ENCODE peak calls at places on chromosomes 7 and 10, in four cellular contexts. L, B, N and P are unnamed samples.

GRCh38 chr10:60818134-60818770 is 40.0 kb downstream of the CDK1 start:
- DNase-seq in L (no peak), B (no peak), N (no peak), P (no peak)

GRCh38 chr10:119896061-119896655 is 3.6 kb downstream of the SEC23IP start:
- DNase-seq in L (no peak), B (no peak), N (no peak), P (no peak)

GRCh38 chr7:108452707-108453106 is 3.5 kb downstream of the NRCAM start:
- DNase-seq in L (no peak), B (peak), N (no peak), P (peak)

GRCh38 chr7:28018851-28019465 is 161.6 kb downstream of the JAZF1 start:
- DNase-seq in L (no peak), B (no peak), N (no peak), P (no peak)

GRCh38 chr7:2519119-2519930 is at the start of gene LFNG:
- DNase-seq in L (peak), B (peak), N (peak), P (peak)

GRCh38 chr7:35253182-35253679 is 669 bp downstream of the TBX20 start:
- DNase-seq in L (peak), B (no peak), N (no peak), P (peak)

GRCh38 chr7:100891555-100891954 is 2.0 kb upstream of the UFSP1 start:
- DNase-seq in L (no peak), B (no peak), N (no peak), P (no peak)

GRCh38 chr7:66379761-66380160 is 174.6 kb downstream of the TPST1 start:
- DNase-seq in L (no peak), B (no peak), N (no peak), P (no peak)

GRCh38 chr10:30999084-30999712 is 32.5 kb downstream of the ZNF438 start:
- DNase-seq in L (no peak), B (no peak), N (no peak), P (no peak)

GRCh38 chr7:107744345-107744750 is 406 bp downstream of the CBLL1 start:
- DNase-seq in L (no peak), B (no peak), N (no peak), P (no peak)

GRCh38 chr7:51316262-51316665 is 345 bp downstream of the COBL start:
- DNase-seq in L (peak), B (no peak), N (peak), P (peak)

GRCh38 chr10:49174926-49175500 is 13.2 kb downstream of the TMEM273 start:
- DNase-seq in L (no peak), B (no peak), N (no peak), P (no peak)

GRCh38 chr7:45699726-45700390 is 125.7 kb downstream of the ADCY1 start:
- DNase-seq in L (peak), B (no peak), N (no peak), P (peak)

GRCh38 chr7:114825423-114825951 is 96.4 kb upstream of the MDFIC start:
- DNase-seq in L (peak), B (no peak), N (peak), P (no peak)

GRCh38 chr10:83544049-83544448 is 595.3 kb upstream of the GHITM start:
- DNase-seq in L (no peak), B (no peak), N (no peak), P (no peak)

GRCh38 chr10:7529638-7530037 is 118.8 kb upstream of the SFMBT2 start:
- DNase-seq in L (peak), B (no peak), N (peak), P (peak)

GRCh38 chr10:7527468-7527867 is 116.6 kb upstream of the SFMBT2 start:
- DNase-seq in L (no peak), B (no peak), N (no peak), P (no peak)

GRCh38 chr10:7526017-7526400 is 115.2 kb upstream of the SFMBT2 start:
- DNase-seq in L (peak), B (no peak), N (no peak), P (no peak)

GRCh38 chr10:7523656-7524055 is 112.8 kb upstream of the SFMBT2 start:
- DNase-seq in L (no peak), B (no peak), N (no peak), P (no peak)

DNA sequence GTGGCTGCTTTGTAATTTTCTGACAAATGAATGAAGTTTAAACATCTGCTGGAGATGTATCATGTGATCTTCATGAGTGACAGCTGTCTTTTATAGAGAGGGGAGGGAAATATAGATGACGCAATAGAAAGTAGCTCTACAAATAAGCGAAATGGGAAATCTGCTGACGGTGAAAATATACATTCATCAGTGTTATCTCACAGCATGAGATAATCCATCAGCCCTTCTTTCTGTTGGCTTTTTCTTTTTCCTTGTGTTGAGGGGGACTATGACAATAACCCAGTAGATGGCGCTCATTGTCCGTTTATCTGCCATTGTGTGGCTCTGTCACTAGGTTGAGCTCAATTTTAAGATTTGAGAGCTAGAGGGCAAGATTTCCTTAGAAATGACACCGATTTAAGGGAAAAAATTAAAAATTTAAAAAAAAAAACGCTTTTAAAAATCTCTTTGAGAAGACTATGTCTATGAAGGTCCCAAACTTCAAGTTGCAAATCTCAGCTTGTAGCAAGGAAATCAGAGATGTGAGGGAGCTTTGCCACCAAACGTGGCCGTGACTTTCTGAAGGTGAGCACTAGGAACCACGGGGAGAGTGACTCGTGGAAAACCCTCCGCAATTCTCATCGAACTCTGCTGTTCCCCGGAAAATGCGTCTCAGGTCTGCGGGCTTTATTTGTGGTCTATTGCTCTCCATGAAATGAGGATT is 114.6 kb upstream of the SFMBT2 start:
- DNase-seq in L (peak), B (peak), N (peak), P (peak)
- TF ChIP-seq TEAD4 in L (no peak), B (no peak), N (no peak), P (no peak)

GRCh38 chr7:112895996-112896395 is 105.8 kb upstream of the TMEM168 start:
- DNase-seq in L (no peak), B (no peak), N (no peak), P (no peak)

GRCh38 chr7:112897839-112898431 is 107.7 kb upstream of the TMEM168 start:
- DNase-seq in L (no peak), B (no peak), N (no peak), P (no peak)

DNA sequence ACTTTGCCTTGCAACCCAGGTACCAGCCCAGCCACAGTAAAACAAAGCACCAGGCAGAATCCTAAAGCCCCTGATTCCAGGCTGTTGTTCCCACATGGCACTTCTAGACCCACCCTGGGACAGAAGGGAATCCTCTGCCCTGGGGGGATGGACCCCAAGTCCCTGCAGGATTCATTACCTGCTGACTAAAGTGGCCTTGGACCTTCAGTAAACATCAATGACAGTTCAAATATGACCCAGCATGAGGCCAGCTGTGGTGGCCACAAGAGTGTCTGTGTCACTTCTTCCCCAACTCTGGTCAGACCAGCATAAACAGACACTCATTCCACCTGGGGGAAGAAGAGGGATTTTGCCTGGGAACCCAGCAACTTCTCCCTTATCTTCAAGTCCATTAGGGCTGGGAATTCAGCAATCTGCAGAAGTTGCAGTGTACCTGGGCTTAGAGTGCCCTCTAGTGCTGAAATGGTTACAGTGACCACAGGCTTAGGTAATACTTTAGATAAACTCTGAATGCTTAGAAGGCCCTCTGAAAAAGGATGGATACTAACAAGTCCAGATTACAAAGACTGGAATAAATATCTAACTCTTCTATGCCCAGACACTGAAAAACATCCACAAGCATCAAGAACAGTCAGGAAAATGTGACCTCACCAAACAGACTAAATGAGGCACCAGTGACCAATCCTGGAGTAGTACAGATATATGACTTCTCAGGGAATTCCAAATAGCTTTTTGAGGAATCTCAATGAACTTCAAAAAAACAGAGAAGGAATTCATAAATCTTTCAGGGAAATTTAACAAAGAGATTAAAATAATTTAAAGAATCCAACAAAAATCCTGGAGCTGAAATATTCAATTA is 108.5 kb upstream of the TMEM168 start:
- DNase-seq in L (peak), B (peak), N (peak), P (peak)
- TF ChIP-seq TEAD4 in L (no peak), B (peak), N (peak), P (no peak)

GRCh38 chr10:112333452-112333851 is 40.5 kb upstream of the ACSL5 start:
- DNase-seq in L (no peak), B (no peak), N (no peak), P (no peak)

GRCh38 chr10:112338957-112339356 is 35.0 kb upstream of the ACSL5 start:
- DNase-seq in L (no peak), B (no peak), N (no peak), P (no peak)

GRCh38 chr10:112336556-112337201 is 37.2 kb upstream of the ACSL5 start:
- DNase-seq in L (no peak), B (no peak), N (no peak), P (no peak)

GRCh38 chr10:112335104-112335840 is 38.6 kb upstream of the ACSL5 start:
- DNase-seq in L (no peak), B (no peak), N (no peak), P (no peak)

GRCh38 chr10:112335866-112336265 is 38.0 kb upstream of the ACSL5 start:
- DNase-seq in L (no peak), B (no peak), N (no peak), P (no peak)
- TF ChIP-seq TEAD4 in L (no peak), B (no peak), N (no peak), P (no peak)

GRCh38 chr10:33706191-33706590 is 371.7 kb upstream of the NRP1 start:
- DNase-seq in L (no peak), B (no peak), N (no peak), P (no peak)
- TF ChIP-seq TEAD4 in L (no peak), B (no peak), N (no peak), P (no peak)

GRCh38 chr10:20890009-20890408 is 7.1 kb downstream of the NEBL start:
- DNase-seq in L (no peak), B (no peak), N (no peak), P (no peak)
- TF ChIP-seq TEAD4 in L (no peak), B (no peak), N (no peak), P (no peak)

GRCh38 chr10:29691564-29692064 is 56.8 kb upstream of the SVIL start:
- DNase-seq in L (no peak), B (no peak), N (no peak), P (peak)
- TF ChIP-seq TEAD4 in L (no peak), B (no peak), N (no peak), P (peak)

GRCh38 chr10:97101166-97101940 is 84.4 kb downstream of the SLIT1 start:
- DNase-seq in L (no peak), B (no peak), N (no peak), P (no peak)
- TF ChIP-seq TEAD4 in L (no peak), B (no peak), N (no peak), P (no peak)

GRCh38 chr10:93904901-93905300 is 11.1 kb downstream of the SLC35G1 start:
- DNase-seq in L (no peak), B (no peak), N (no peak), P (no peak)
- TF ChIP-seq TEAD4 in L (no peak), B (no peak), N (no peak), P (no peak)